ENCODE peak calls at places on chromosomes 4 and X, in ten cellular contexts. S, F, Z, N, B, X, G, U, Y and T are unnamed samples.

GRCh38 chr4:47032405-47033106 is 1.2 kb downstream of the GABRB1 start:
- DNase-seq in S (no peak), F (peak; percentile 1), Z (peak; percentile 78), N (peak; percentile 80), B (peak; percentile 16), X (peak; percentile 73), G (peak; percentile 25), U (peak; percentile 86), Y (peak; percentile 87), T (peak; percentile 45)

GRCh38 chr4:40432504-40432903 is 97.4 kb downstream of the CHRNA9 start:
- DNase-seq in S (no peak), F (no peak), Z (no peak), N (no peak), B (no peak), X (no peak), G (no peak), U (no peak), Y (no peak), T (no peak)

GRCh38 chr4:155094421-155094820 is 114.0 kb upstream of the NPY2R start:
- DNase-seq in S (no peak), F (no peak), Z (no peak), N (no peak), B (no peak), X (no peak), G (no peak), U (no peak), Y (no peak), T (no peak)

GRCh38 chr4:48665555-48666186 is 114.4 kb downstream of the FRYL start:
- DNase-seq in S (no peak), F (no peak), Z (no peak), N (no peak), B (no peak), X (no peak), G (no peak), U (no peak), Y (no peak), T (no peak)

GRCh38 chrX:48972214-48973164 is 845 bp upstream of the KCND1 start:
- DNase-seq in S (no peak), F (no peak), Z (no peak), N (no peak), B (peak; percentile 45), X (no peak), G (no peak), U (peak; percentile 41), Y (peak; percentile 30), T (no peak)

GRCh38 chr4:20878806-20879205 is 178.5 kb downstream of the PACRGL start:
- DNase-seq in S (no peak), F (no peak), Z (no peak), N (no peak), B (no peak), X (no peak), G (no peak), U (no peak), Y (peak; percentile 1), T (no peak)

GRCh38 chr4:70802923-70803605 is 36.6 kb downstream of the GRSF1 start:
- DNase-seq in S (no peak), F (no peak), Z (no peak), N (no peak), B (no peak), X (no peak), G (no peak), U (no peak), Y (no peak), T (no peak)

GRCh38 chr4:11505225-11505971 is 76.7 kb upstream of the HS3ST1 start:
- DNase-seq in S (no peak), F (no peak), Z (no peak), N (no peak), B (no peak), X (no peak), G (no peak), U (no peak), Y (no peak), T (no peak)

GRCh38 chr4:98506462-98507132 is 151.8 kb downstream of the TSPAN5 start:
- DNase-seq in S (no peak), F (no peak), Z (no peak), N (no peak), B (no peak), X (no peak), G (no peak), U (peak; percentile 30), Y (peak; percentile 47), T (no peak)

GRCh38 chr4:151331276-151332042 is 6.1 kb upstream of the SH3D19 start:
- DNase-seq in S (no peak), F (no peak), Z (no peak), N (no peak), B (no peak), X (no peak), G (no peak), U (no peak), Y (no peak), T (no peak)

GRCh38 chrX:130658310-130658709 is 244.7 kb downstream of the ENOX2 start:
- DNase-seq in S (no peak), F (no peak), Z (no peak), N (no peak), B (no peak), X (no peak), G (no peak), U (no peak), Y (no peak), T (no peak)

GRCh38 chrX:68822641-68823410 is 6.0 kb upstream of the EFNB1 start:
- DNase-seq in S (no peak), F (no peak), Z (peak; percentile 85), N (peak; percentile 65), B (peak; percentile 61), X (no peak), G (no peak), U (peak; percentile 46), Y (peak; percentile 59), T (no peak)

GRCh38 chrX:151396042-151396826 is 772 bp upstream of the VMA21 start:
- DNase-seq in S (peak; percentile 8), F (peak; percentile 5), Z (no peak), N (peak; percentile 30), B (peak; percentile 21), X (no peak), G (peak; percentile 11), U (no peak), Y (no peak), T (no peak)

GRCh38 chr4:72312032-72312650 is 256.9 kb downstream of the ADAMTS3 start:
- DNase-seq in S (no peak), F (no peak), Z (peak; percentile 90), N (peak; percentile 79), B (peak; percentile 76), X (no peak), G (no peak), U (no peak), Y (no peak), T (peak; percentile 69)

GRCh38 chrX:154661200-154661599 is 7.8 kb upstream of the CTAG2 start:
- DNase-seq in S (no peak), F (no peak), Z (no peak), N (no peak), B (no peak), X (no peak), G (no peak), U (no peak), Y (no peak), T (no peak)